ENCODE peak calls at places on chromosomes 16 and 17, in nine cellular contexts. One of them, this sample, is unnamed.

GRCh38 chr17:8685396-8685795 is 54.9 kb upstream of the MYH10 start:
- DNase-seq in GM13977: no peak
- DNase-seq in fibroblast of villous mesenchyme: no peak
- DNase-seq in gastrocnemius medialis: no peak
- DNase-seq in endothelial cell: no peak
- DNase-seq in brain microvascular endothelial cell: peak; percentile 72
- DNase-seq in AG04450: no peak
- DNase-seq in kidney epithelial cell: no peak
- DNase-seq in endodermal cell: no peak
- DNase-seq in this sample: no peak

GRCh38 chr16:1781758-1782407 is 488 bp downstream of the SPSB3 start:
- DNase-seq in GM13977: no peak
- DNase-seq in fibroblast of villous mesenchyme: peak; percentile 13
- DNase-seq in gastrocnemius medialis: no peak
- DNase-seq in endothelial cell: peak; percentile 36
- DNase-seq in brain microvascular endothelial cell: no peak
- DNase-seq in AG04450: no peak
- DNase-seq in kidney epithelial cell: no peak
- DNase-seq in endodermal cell: peak; percentile 75
- DNase-seq in this sample: no peak

GRCh38 chr17:79294459-79295071 is 219.9 kb downstream of the ENGASE start:
- DNase-seq in GM13977: no peak
- DNase-seq in fibroblast of villous mesenchyme: peak; percentile 56
- DNase-seq in gastrocnemius medialis: no peak
- DNase-seq in endothelial cell: peak; percentile 91
- DNase-seq in brain microvascular endothelial cell: peak; percentile 26
- DNase-seq in AG04450: no peak
- DNase-seq in kidney epithelial cell: no peak
- DNase-seq in endodermal cell: peak; percentile 99
- DNase-seq in this sample: peak; percentile 62

GRCh38 chr16:878071-878784 is 77.7 kb upstream of the GNG13 start:
- DNase-seq in GM13977: no peak
- DNase-seq in fibroblast of villous mesenchyme: no peak
- DNase-seq in gastrocnemius medialis: no peak
- DNase-seq in endothelial cell: peak; percentile 47
- DNase-seq in brain microvascular endothelial cell: no peak
- DNase-seq in AG04450: no peak
- DNase-seq in kidney epithelial cell: no peak
- DNase-seq in endodermal cell: peak; percentile 82
- DNase-seq in this sample: no peak

GRCh38 chr17:81253358-81254131 is 14.4 kb downstream of the NDUFAF8 start:
- DNase-seq in GM13977: peak; percentile 80
- DNase-seq in fibroblast of villous mesenchyme: peak; percentile 25
- DNase-seq in gastrocnemius medialis: no peak
- DNase-seq in endothelial cell: peak; percentile 61
- DNase-seq in brain microvascular endothelial cell: peak; percentile 27
- DNase-seq in AG04450: no peak
- DNase-seq in kidney epithelial cell: no peak
- DNase-seq in endodermal cell: peak; percentile 85
- DNase-seq in this sample: peak; percentile 54

GRCh38 chr16:51151435-51151950 is 423 bp upstream of the SALL1 start:
- DNase-seq in GM13977: no peak
- DNase-seq in fibroblast of villous mesenchyme: peak; percentile 68
- DNase-seq in gastrocnemius medialis: no peak
- DNase-seq in endothelial cell: peak; percentile 86
- DNase-seq in brain microvascular endothelial cell: no peak
- DNase-seq in AG04450: no peak
- DNase-seq in kidney epithelial cell: no peak
- DNase-seq in endodermal cell: peak; percentile 95
- DNase-seq in this sample: peak; percentile 63

GRCh38 chr17:74274060-74274702 is at the start of gene DNAI2:
- DNase-seq in GM13977: no peak
- DNase-seq in fibroblast of villous mesenchyme: no peak
- DNase-seq in gastrocnemius medialis: no peak
- DNase-seq in endothelial cell: peak; percentile 76
- DNase-seq in brain microvascular endothelial cell: no peak
- DNase-seq in AG04450: no peak
- DNase-seq in kidney epithelial cell: no peak
- DNase-seq in endodermal cell: peak; percentile 86
- DNase-seq in this sample: peak; percentile 38

GRCh38 chr16:24091125-24091524 is 165.0 kb upstream of the CACNG3 start:
- DNase-seq in GM13977: no peak
- DNase-seq in fibroblast of villous mesenchyme: no peak
- DNase-seq in gastrocnemius medialis: no peak
- DNase-seq in endothelial cell: no peak
- DNase-seq in brain microvascular endothelial cell: no peak
- DNase-seq in AG04450: no peak
- DNase-seq in kidney epithelial cell: no peak
- DNase-seq in endodermal cell: no peak
- DNase-seq in this sample: no peak

GRCh38 chr16:66007717-66008116 is 358.8 kb upstream of the CDH5 start:
- DNase-seq in GM13977: no peak
- DNase-seq in fibroblast of villous mesenchyme: peak; percentile 23
- DNase-seq in gastrocnemius medialis: no peak
- DNase-seq in endothelial cell: no peak
- DNase-seq in brain microvascular endothelial cell: peak; percentile 91
- DNase-seq in AG04450: peak; percentile 63
- DNase-seq in kidney epithelial cell: no peak
- DNase-seq in endodermal cell: peak; percentile 46
- DNase-seq in this sample: no peak

GRCh38 chr16:729768-730665 is 3.1 kb downstream of the HAGHL start:
- DNase-seq in GM13977: no peak
- DNase-seq in fibroblast of villous mesenchyme: no peak
- DNase-seq in gastrocnemius medialis: no peak
- DNase-seq in endothelial cell: no peak
- DNase-seq in brain microvascular endothelial cell: no peak
- DNase-seq in AG04450: no peak
- DNase-seq in kidney epithelial cell: no peak
- DNase-seq in endodermal cell: no peak
- DNase-seq in this sample: no peak

GRCh38 chr16:88760424-88761142 is 24.4 kb downstream of the PIEZO1 start:
- DNase-seq in GM13977: no peak
- DNase-seq in fibroblast of villous mesenchyme: no peak
- DNase-seq in gastrocnemius medialis: no peak
- DNase-seq in endothelial cell: no peak
- DNase-seq in brain microvascular endothelial cell: no peak
- DNase-seq in AG04450: no peak
- DNase-seq in kidney epithelial cell: no peak
- DNase-seq in endodermal cell: no peak
- DNase-seq in this sample: no peak

DNA sequence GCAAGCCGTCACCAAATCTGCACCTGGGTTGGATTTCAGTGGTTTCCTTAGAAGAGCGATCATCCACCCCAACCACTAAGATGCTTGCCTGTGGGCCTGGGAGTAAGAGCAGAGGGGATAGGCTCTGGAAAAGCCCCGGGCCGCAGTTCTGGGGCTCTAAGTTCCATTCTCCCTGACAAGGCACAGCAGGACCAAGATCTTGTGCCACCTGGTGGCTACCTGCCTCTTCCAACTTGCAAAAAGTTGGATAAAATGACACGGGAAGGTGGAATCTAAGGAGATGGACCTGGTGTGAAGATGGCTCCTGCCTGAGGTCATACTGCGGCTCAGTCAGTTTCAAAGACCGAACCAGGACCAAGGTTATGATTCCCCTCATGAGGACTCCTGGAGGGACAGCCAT is 42.3 kb downstream of the ABCC12 start:
- DNase-seq in GM13977: no peak
- DNase-seq in fibroblast of villous mesenchyme: no peak
- DNase-seq in gastrocnemius medialis: no peak
- DNase-seq in endothelial cell: peak; percentile 15
- DNase-seq in brain microvascular endothelial cell: no peak
- DNase-seq in AG04450: no peak
- DNase-seq in kidney epithelial cell: no peak
- DNase-seq in endodermal cell: peak; percentile 76
- DNase-seq in this sample: no peak
- TF ChIP-seq CTCF in GM13977: peak; percentile 45
- TF ChIP-seq CTCF in fibroblast of villous mesenchyme: no peak
- TF ChIP-seq CTCF in gastrocnemius medialis: no peak
- TF ChIP-seq CTCF in endothelial cell: no peak
- TF ChIP-seq CTCF in brain microvascular endothelial cell: peak; percentile 34
- TF ChIP-seq CTCF in AG04450: peak; percentile 8
- TF ChIP-seq CTCF in kidney epithelial cell: peak; percentile 19
- TF ChIP-seq CTCF in endodermal cell: peak; percentile 75
- TF ChIP-seq CTCF in this sample: peak; percentile 6

DNA sequence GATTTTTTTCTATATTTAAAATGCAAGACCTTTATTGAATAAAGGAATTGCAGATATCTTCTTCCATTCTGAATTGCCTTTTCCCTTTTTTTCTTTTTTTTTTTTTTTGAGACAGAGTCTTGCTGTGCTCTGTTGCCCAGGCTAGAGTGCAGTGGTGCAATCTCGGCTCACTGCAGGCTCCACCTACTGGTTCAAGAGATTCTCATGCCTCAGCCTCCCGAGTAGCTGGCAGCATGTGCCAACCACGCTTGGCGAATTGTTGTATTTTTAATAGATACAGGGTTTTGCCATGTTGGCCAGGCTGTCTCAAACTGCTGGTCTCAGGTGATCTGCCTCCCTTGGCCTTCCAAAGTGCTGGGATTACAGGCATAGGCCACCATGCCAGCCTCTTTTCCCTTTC is 151.5 kb downstream of the CEP112 start:
- DNase-seq in GM13977: no peak
- DNase-seq in fibroblast of villous mesenchyme: no peak
- DNase-seq in gastrocnemius medialis: no peak
- DNase-seq in endothelial cell: no peak
- DNase-seq in brain microvascular endothelial cell: no peak
- DNase-seq in AG04450: no peak
- DNase-seq in kidney epithelial cell: no peak
- DNase-seq in endodermal cell: peak; percentile 65
- DNase-seq in this sample: peak; percentile 9
- TF ChIP-seq CTCF in GM13977: no peak
- TF ChIP-seq CTCF in fibroblast of villous mesenchyme: peak; percentile 17
- TF ChIP-seq CTCF in gastrocnemius medialis: no peak
- TF ChIP-seq CTCF in endothelial cell: no peak
- TF ChIP-seq CTCF in brain microvascular endothelial cell: peak; percentile 39
- TF ChIP-seq CTCF in AG04450: no peak
- TF ChIP-seq CTCF in kidney epithelial cell: peak; percentile 18
- TF ChIP-seq CTCF in endodermal cell: peak; percentile 61
- TF ChIP-seq CTCF in this sample: peak; percentile 31

GRCh38 chr16:19410435-19411153 is 7.1 kb upstream of the TMC5 start:
- DNase-seq in GM13977: peak; percentile 44
- DNase-seq in fibroblast of villous mesenchyme: peak; percentile 5
- DNase-seq in gastrocnemius medialis: no peak
- DNase-seq in endothelial cell: peak; percentile 72
- DNase-seq in brain microvascular endothelial cell: no peak
- DNase-seq in AG04450: no peak
- DNase-seq in kidney epithelial cell: no peak
- DNase-seq in endodermal cell: peak; percentile 91
- DNase-seq in this sample: no peak
- TF ChIP-seq CTCF in GM13977: peak; percentile 2
- TF ChIP-seq CTCF in fibroblast of villous mesenchyme: peak; percentile 44
- TF ChIP-seq CTCF in gastrocnemius medialis: no peak
- TF ChIP-seq CTCF in endothelial cell: no peak
- TF ChIP-seq CTCF in brain microvascular endothelial cell: no peak
- TF ChIP-seq CTCF in AG04450: no peak
- TF ChIP-seq CTCF in kidney epithelial cell: no peak
- TF ChIP-seq CTCF in endodermal cell: peak; percentile 72
- TF ChIP-seq CTCF in this sample: peak; percentile 26

GRCh38 chr17:2731807-2732206 is 17.6 kb downstream of the CCDC92B start:
- DNase-seq in GM13977: no peak
- DNase-seq in fibroblast of villous mesenchyme: no peak
- DNase-seq in gastrocnemius medialis: no peak
- DNase-seq in endothelial cell: no peak
- DNase-seq in brain microvascular endothelial cell: no peak
- DNase-seq in AG04450: no peak
- DNase-seq in kidney epithelial cell: no peak
- DNase-seq in endodermal cell: no peak
- DNase-seq in this sample: no peak
- TF ChIP-seq CTCF in GM13977: no peak
- TF ChIP-seq CTCF in fibroblast of villous mesenchyme: no peak
- TF ChIP-seq CTCF in gastrocnemius medialis: no peak
- TF ChIP-seq CTCF in endothelial cell: no peak
- TF ChIP-seq CTCF in brain microvascular endothelial cell: no peak
- TF ChIP-seq CTCF in AG04450: no peak
- TF ChIP-seq CTCF in kidney epithelial cell: no peak
- TF ChIP-seq CTCF in endodermal cell: no peak
- TF ChIP-seq CTCF in this sample: no peak

GRCh38 chr16:69937465-69937951 is 13.6 kb upstream of the CLEC18A start:
- DNase-seq in GM13977: no peak
- DNase-seq in fibroblast of villous mesenchyme: no peak
- DNase-seq in gastrocnemius medialis: no peak
- DNase-seq in endothelial cell: no peak
- DNase-seq in brain microvascular endothelial cell: no peak
- DNase-seq in AG04450: no peak
- DNase-seq in kidney epithelial cell: no peak
- DNase-seq in endodermal cell: no peak
- DNase-seq in this sample: no peak
- TF ChIP-seq CTCF in GM13977: no peak
- TF ChIP-seq CTCF in fibroblast of villous mesenchyme: peak; percentile 28
- TF ChIP-seq CTCF in gastrocnemius medialis: no peak
- TF ChIP-seq CTCF in endothelial cell: no peak
- TF ChIP-seq CTCF in brain microvascular endothelial cell: peak; percentile 61
- TF ChIP-seq CTCF in AG04450: no peak
- TF ChIP-seq CTCF in kidney epithelial cell: peak; percentile 36
- TF ChIP-seq CTCF in endodermal cell: peak; percentile 58
- TF ChIP-seq CTCF in this sample: no peak

DNA sequence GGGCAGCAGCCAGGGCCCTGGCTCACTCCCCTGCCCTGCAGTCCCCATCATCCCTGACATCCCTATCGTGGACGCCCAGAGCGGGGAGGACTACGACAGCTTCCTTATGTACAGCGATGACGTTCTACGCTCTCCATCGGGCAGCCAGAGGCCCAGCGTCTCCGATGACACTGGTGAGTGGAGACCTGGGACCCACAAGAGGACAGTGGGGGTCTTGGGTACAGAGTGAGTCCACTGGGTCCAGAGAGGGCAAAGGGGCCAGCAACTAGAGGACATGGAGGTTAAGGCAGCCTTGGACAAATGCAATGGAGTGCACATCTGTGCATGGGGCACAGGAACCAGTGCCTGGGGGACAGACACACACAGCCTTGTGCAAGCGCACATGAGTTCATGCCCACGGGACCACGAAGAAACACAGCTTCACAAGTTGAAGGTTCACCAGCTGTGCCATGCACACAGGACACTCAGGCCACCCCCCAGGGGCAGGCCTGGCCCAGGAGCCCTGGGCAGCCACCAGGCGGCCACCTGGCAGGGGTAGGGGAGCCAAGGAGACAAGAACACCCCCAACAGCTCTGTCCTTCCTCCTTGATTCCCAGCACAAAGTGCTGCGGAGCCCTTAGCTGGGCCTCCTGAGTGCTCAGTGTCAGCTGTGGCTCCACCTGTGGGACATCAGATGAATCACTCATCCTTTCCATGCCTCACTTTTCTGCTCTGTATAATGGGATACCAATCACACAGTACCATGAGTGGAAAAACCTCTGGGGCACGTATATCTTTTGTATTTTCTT is 12.4 kb downstream of the GALK1 start:
- DNase-seq in GM13977: peak; percentile 73
- DNase-seq in fibroblast of villous mesenchyme: no peak
- DNase-seq in gastrocnemius medialis: no peak
- DNase-seq in endothelial cell: no peak
- DNase-seq in brain microvascular endothelial cell: no peak
- DNase-seq in AG04450: no peak
- DNase-seq in kidney epithelial cell: no peak
- DNase-seq in endodermal cell: no peak
- DNase-seq in this sample: no peak
- TF ChIP-seq CTCF in GM13977: peak; percentile 37
- TF ChIP-seq CTCF in fibroblast of villous mesenchyme: no peak
- TF ChIP-seq CTCF in gastrocnemius medialis: no peak
- TF ChIP-seq CTCF in endothelial cell: no peak
- TF ChIP-seq CTCF in brain microvascular endothelial cell: no peak
- TF ChIP-seq CTCF in AG04450: no peak
- TF ChIP-seq CTCF in kidney epithelial cell: no peak
- TF ChIP-seq CTCF in endodermal cell: no peak
- TF ChIP-seq CTCF in this sample: no peak

GRCh38 chr16:85086347-85087291 is 25.7 kb downstream of the CIBAR2 start:
- DNase-seq in GM13977: peak; percentile 90
- DNase-seq in fibroblast of villous mesenchyme: peak; percentile 50
- DNase-seq in gastrocnemius medialis: peak; percentile 57
- DNase-seq in endothelial cell: peak; percentile 65
- DNase-seq in brain microvascular endothelial cell: peak; percentile 54
- DNase-seq in AG04450: no peak
- DNase-seq in kidney epithelial cell: no peak
- DNase-seq in endodermal cell: peak; percentile 94
- DNase-seq in this sample: peak; percentile 69
- TF ChIP-seq CTCF in GM13977: peak; percentile 86
- TF ChIP-seq CTCF in fibroblast of villous mesenchyme: peak; percentile 74
- TF ChIP-seq CTCF in gastrocnemius medialis: peak; percentile 72
- TF ChIP-seq CTCF in endothelial cell: peak; percentile 51
- TF ChIP-seq CTCF in brain microvascular endothelial cell: peak; percentile 87
- TF ChIP-seq CTCF in AG04450: peak; percentile 33
- TF ChIP-seq CTCF in kidney epithelial cell: peak; percentile 83
- TF ChIP-seq CTCF in endodermal cell: peak; percentile 86
- TF ChIP-seq CTCF in this sample: peak; percentile 73

This sample was measured in heart right ventricle.